ENCODE peak calls at places on chromosomes 12 and 14, in nine cellular contexts. G, D, S, H, U, A, J, P and X are unnamed samples. For H3K27me3, the result is how much of the 10 kb centered on the place peaks cover.

GRCh38 chr14:92626041-92626440 is 112.5 kb downstream of the RIN3 start:
- DNase-seq in U (no peak), P (no peak), G (no peak), A (no peak), D (no peak), S (peak), J (no peak), H (no peak), X (no peak)

GRCh38 chr14:101823081-101823480 is 61.6 kb downstream of the PPP2R5C start:
- DNase-seq in J (no peak), U (no peak), H (no peak), G (no peak), A (no peak), S (no peak), D (no peak), P (no peak), X (no peak)

GRCh38 chr12:65631621-65632111 is 192.6 kb upstream of the HMGA2 start:
- DNase-seq in J (no peak), U (no peak), G (no peak), S (peak), D (no peak), A (no peak), P (no peak), H (no peak), X (peak)

GRCh38 chr12:85843606-85844325 is 7.6 kb upstream of the RASSF9 start:
- DNase-seq in H (no peak), A (no peak), U (no peak), G (no peak), J (no peak), S (no peak), P (no peak), D (no peak), X (no peak)

GRCh38 chr12:30201301-30202160 is 417.8 kb upstream of the TMTC1 start:
- DNase-seq in J (no peak), H (no peak), P (no peak), G (peak), U (peak), A (no peak), S (peak), D (peak), X (no peak)

GRCh38 chr12:70365648-70366518 is at the start of gene KCNMB4:
- DNase-seq in P (peak), D (peak), H (peak), A (peak), J (peak), G (peak), U (peak), S (peak), X (no peak)

GRCh38 chr14:64400829-64401459 is 12.8 kb downstream of the MTHFD1 start:
- DNase-seq in U (no peak), D (no peak), A (no peak), P (no peak), S (no peak), G (no peak), J (no peak), H (no peak), X (no peak)

GRCh38 chr12:1934068-1934467 is 15.6 kb upstream of the CACNA2D4 start:
- DNase-seq in H (no peak), P (peak), S (no peak), U (no peak), J (no peak), G (no peak), D (no peak), A (no peak), X (no peak)

GRCh38 chr12:54172102-54172630 is 16.6 kb downstream of the SMUG1 start:
- DNase-seq in S (no peak), D (no peak), P (no peak), H (no peak), A (no peak), J (no peak), U (no peak), G (no peak), X (no peak)

DNA sequence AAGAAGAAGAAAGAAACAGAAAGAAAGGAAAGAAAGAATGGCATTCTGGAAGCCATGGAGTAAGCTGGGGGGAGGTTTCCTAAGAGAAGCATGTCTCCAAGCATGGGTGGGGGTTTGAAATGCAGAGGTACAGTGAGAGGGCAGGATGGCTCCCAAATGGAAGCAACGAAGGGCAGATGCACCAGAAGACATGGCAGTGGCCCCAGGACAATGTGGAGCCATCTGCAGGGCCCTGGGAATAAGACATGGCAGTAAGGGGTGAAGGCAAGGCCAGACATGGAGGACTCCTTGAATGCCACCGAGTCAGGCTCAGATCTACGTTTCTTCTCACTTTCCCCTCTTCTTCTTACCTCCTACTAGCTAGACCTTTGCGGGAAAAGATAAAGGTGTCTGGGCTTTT is 4.7 kb upstream of the COL2A1 start:
- DNase-seq in G (no peak), D (no peak), H (no peak), U (no peak), P (no peak), S (no peak), A (no peak), J (no peak), X (no peak)
- H3K27me3 ChIP-seq in G (half or more), D (half or more), H (half or more), U (half or more), P (under half), S (half or more), A (under half), J (under half), X (half or more)

DNA sequence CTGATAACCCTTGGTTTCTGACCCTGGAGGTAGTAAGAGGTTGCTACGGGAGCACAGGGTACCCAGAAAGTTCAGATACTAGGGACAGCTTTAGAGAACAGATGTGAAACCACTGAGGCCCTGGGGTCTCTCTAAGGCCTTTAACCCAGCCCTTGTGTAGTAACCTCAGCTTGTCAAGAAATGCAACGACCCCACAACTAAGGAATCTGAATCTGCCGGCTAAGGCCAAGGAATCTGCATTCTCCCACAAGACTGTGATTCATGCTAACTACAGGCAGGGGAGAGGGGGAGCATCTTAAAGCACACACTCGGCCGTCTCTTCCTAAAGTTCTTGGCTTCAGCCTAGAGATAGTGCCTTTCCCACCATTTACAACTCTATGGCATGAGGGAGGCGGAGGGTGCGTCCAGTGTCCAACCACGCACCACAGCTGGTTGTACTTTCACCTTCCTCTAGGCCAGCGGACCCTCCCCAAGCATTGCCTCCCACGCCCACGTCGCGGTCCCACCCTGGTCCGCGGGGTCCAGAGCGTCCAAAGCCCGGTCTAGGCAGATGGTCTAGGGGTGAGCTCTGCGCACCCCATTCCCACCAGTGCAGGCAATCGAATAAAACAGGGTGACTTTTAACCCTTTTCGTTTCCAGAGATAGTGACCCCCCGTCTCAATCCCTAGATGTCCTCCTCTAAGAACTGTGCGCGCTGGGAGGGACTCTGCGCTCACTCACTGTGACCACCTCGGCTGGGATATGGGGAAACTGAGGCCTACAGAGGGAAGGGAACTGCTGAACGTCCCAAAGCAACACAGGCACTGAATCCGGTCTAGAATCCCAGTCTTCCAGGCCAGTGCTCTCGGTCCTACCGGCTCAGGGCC is 704 bp upstream of the VASH1 start:
- DNase-seq in U (no peak), G (no peak), P (peak), H (peak), A (no peak), J (no peak), D (no peak), S (no peak), X (no peak)
- TF ChIP-seq CTCF in U (no peak), G (no peak), P (no peak), H (no peak), A (no peak), J (no peak), D (no peak), S (no peak), X (no peak)

GRCh38 chr12:56082382-56082781 is 2.4 kb downstream of the ERBB3 start:
- DNase-seq in A (no peak), U (no peak), J (no peak), S (no peak), P (no peak), H (no peak), G (no peak), D (no peak), X (no peak)

GRCh38 chr12:56081393-56082347 is 1.7 kb downstream of the ERBB3 start:
- DNase-seq in U (no peak), A (peak), J (no peak), D (peak), P (no peak), G (peak), S (no peak), H (no peak), X (no peak)

GRCh38 chr12:56079729-56080555 is at the start of gene ERBB3:
- DNase-seq in P (peak), A (peak), S (peak), G (peak), U (peak), D (peak), H (peak), J (no peak), X (peak)

GRCh38 chr12:56078931-56079728 is 835 bp upstream of the ERBB3 start:
- DNase-seq in D (peak), G (peak), A (peak), J (no peak), P (peak), S (peak), U (peak), H (peak), X (peak)

GRCh38 chr12:56080556-56081138 is 682 bp downstream of the ERBB3 start:
- DNase-seq in G (peak), H (no peak), D (peak), J (no peak), U (no peak), S (no peak), A (peak), P (no peak), X (no peak)
- H3K27ac ChIP-seq in G (peak), H (no peak), D (peak), J (peak), U (peak), S (no peak), A (peak), P (no peak), X (peak)

DNA sequence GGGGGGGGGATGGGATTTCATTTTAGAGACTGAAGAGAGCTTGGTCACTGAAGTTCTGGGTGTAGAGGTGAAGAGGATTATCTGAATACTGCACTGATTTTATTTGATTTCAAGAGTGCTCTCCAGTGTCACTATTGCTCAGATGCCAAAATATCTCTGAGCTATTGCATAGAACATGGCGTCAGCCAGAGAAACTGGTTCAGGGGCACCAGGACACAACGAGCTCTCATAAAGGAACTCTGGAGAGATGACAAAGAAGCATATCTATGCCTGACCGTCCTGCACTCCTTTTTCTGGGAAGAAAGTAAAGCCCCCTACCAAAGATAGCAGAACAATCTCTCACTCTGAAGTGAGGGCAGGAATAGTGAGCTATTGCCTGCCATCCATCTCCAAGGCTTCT is 2.0 kb downstream of the SLC7A8 start:
- DNase-seq in S (no peak), P (no peak), G (no peak), J (no peak), U (no peak), H (no peak), D (no peak), A (no peak), X (no peak)
- H3K27me3 ChIP-seq in S (under half), P (under half), G (under half), J (under half), U (under half), H (under half), D (under half), A (under half), X (under half)

DNA sequence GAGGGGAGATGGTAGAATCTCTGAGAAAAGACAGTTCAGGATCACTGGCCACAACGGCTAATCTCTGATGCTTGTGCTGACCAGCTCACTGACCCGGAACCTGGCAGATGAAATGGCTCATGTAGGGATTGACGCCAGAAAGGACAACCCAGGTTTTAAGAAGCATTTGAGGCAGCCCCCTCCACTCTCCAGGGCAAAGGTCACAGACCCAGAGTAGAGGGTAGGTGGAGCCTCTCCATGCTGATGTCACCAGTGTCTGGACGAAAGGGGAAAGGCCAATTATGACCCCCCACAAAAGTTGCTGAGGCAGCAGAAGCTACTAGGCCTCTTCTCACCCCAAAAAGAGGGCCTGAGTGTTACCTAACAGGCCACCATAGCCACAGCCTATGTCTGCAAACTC is 1.2 kb downstream of the METTL1 start:
- DNase-seq in P (peak), S (no peak), A (no peak), D (no peak), U (no peak), H (no peak), G (no peak), J (no peak), X (no peak)
- TF ChIP-seq CTCF in P (no peak), S (no peak), A (no peak), D (no peak), U (no peak), H (no peak), G (no peak), J (no peak), X (no peak)

DNA sequence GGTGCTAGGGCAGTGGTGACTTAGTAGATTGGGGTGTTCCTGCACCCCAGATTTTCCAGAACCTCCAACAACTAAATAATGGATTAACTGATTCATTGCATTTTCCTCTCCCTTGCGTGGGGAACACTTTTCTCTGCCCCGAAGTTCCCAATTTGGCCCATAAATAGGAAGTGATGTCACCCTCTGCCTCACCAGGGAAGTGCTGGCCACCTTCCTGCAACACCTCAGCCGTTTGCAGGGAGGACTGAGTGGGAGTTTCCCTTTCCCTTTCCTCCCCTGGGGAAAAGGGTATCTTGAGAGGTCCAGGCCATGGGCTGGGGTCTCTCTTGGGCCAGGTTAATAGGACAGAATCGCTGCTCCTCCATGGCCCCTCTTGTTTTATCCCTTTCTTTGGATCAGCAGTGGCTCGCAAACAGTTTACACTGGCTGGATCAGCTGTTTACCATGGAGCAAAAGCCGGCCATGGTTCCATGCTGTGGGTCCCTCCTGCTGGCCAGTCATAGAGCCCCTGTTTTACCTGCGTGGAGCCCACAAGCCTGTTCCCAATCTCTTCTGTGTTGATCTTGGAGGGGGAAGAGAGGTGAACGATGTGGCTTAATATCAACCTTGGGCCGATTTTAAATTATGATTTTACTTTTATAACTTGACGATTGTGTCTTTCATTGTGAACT is 91.6 kb upstream of the VRK1 start:
- DNase-seq in S (no peak), U (no peak), H (no peak), D (no peak), P (no peak), A (no peak), J (no peak), G (no peak), X (no peak)
- H3K27ac ChIP-seq in S (no peak), U (no peak), H (no peak), D (no peak), P (no peak), A (no peak), J (no peak), G (no peak), X (no peak)

GRCh38 chr12:52561880-52562449 is 9.0 kb upstream of the KRT71 start:
- DNase-seq in S (no peak), U (no peak), J (no peak), P (no peak), G (no peak), A (no peak), D (peak), H (no peak), X (no peak)

GRCh38 chr12:52559979-52560378 is 7.0 kb upstream of the KRT71 start:
- DNase-seq in H (no peak), D (no peak), G (no peak), A (no peak), S (no peak), U (no peak), P (no peak), J (no peak), X (no peak)

GRCh38 chr12:52566847-52567291 is 6.8 kb downstream of the KRT74 start:
- DNase-seq in D (no peak), J (no peak), P (no peak), S (no peak), H (peak), U (peak), G (no peak), A (no peak), X (no peak)

GRCh38 chr12:52568111-52568510 is 5.5 kb downstream of the KRT74 start:
- DNase-seq in H (no peak), G (no peak), A (no peak), U (no peak), P (no peak), S (no peak), J (no peak), D (no peak), X (no peak)

GRCh38 chr12:52564582-52564981 is 9.1 kb downstream of the KRT74 start:
- DNase-seq in D (no peak), A (no peak), H (no peak), G (no peak), P (no peak), S (no peak), J (no peak), U (no peak), X (no peak)
- H3K27me3 ChIP-seq in D (under half), A (under half), H (under half), G (under half), P (under half), S (under half), J (under half), U (under half), X (under half)

GRCh38 chr12:111275308-111275707 is 93.6 kb downstream of the PHETA1 start:
- DNase-seq in P (no peak), A (no peak), U (no peak), D (no peak), J (no peak), H (no peak), S (no peak), G (no peak), X (no peak)

GRCh38 chr12:111277570-111277969 is 91.3 kb downstream of the PHETA1 start:
- DNase-seq in G (no peak), A (no peak), U (no peak), P (no peak), D (no peak), S (no peak), H (no peak), J (no peak), X (no peak)

GRCh38 chr12:111271674-111272418 is 97.0 kb downstream of the PHETA1 start:
- DNase-seq in J (no peak), H (no peak), U (no peak), P (no peak), G (no peak), A (no peak), S (no peak), D (peak), X (no peak)

GRCh38 chr12:111276189-111276588 is 92.7 kb downstream of the PHETA1 start:
- DNase-seq in G (no peak), J (no peak), A (no peak), D (no peak), H (no peak), S (no peak), U (no peak), P (no peak), X (no peak)

DNA sequence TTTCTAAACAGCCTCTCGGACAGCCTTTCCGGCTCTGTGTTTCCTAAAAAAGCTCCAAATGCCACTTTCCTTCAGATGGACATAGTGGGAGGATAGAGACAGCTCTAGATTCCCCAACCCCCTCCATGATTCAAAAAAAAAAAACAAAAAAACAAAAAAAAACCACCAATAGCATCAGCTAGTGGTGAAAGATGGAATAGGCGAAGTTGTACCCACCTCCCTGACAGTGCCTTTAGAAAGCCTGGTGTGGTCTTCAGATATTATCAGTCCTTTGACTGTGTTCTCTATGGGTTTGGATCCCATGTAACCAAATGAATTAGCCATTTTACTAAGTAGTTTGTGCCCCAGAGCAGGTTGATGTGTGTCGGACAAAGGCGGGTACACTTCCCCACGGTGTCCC is 94.1 kb downstream of the PHETA1 start:
- DNase-seq in J (no peak), A (no peak), G (no peak), P (no peak), H (no peak), U (no peak), D (peak), S (no peak), X (no peak)
- TF ChIP-seq CTCF in J (no peak), A (no peak), G (no peak), P (no peak), H (no peak), U (peak), D (peak), S (peak), X (peak)

GRCh38 chr12:21892341-21892740 is 48.9 kb downstream of the ABCC9 start:
- DNase-seq in A (no peak), G (no peak), J (no peak), H (no peak), D (no peak), P (no peak), U (no peak), S (no peak), X (no peak)
- H3K27ac ChIP-seq in A (no peak), G (peak), J (peak), H (peak), D (no peak), P (peak), U (peak), S (no peak), X (no peak)